ENCODE peak calls at places on chromosomes 6 and 20, in five cellular contexts. T is SK-N-SH; W is upper lobe of left lung; S is CD8-positive, alpha-beta T cell; Y is heart right ventricle. H is an unnamed sample.

GRCh38 chr20:60354181-60354580 is 396.0 kb downstream of the CDH26 start:
- DNase-seq in T (no peak), W (no peak), S (no peak), Y (no peak), H (no peak)

GRCh38 chr6:3366596-3367413 is 90.0 kb downstream of the SLC22A23 start:
- DNase-seq in T (no peak), W (no peak), S (no peak), Y (no peak), H (no peak)

GRCh38 chr20:50321797-50322480 is 131.3 kb downstream of the CEBPB start:
- DNase-seq in T (peak), W (peak), S (no peak), Y (no peak), H (no peak)

GRCh38 chr6:22754111-22754510 is 184.7 kb downstream of the HDGFL1 start:
- DNase-seq in T (no peak), W (no peak), S (no peak), Y (no peak), H (peak)

GRCh38 chr6:132391391-132392291 is 9.6 kb downstream of the MOXD1 start:
- DNase-seq in T (no peak), W (peak), S (no peak), Y (peak), H (peak)

GRCh38 chr20:24977797-24978196 is 14.8 kb downstream of the APMAP start:
- DNase-seq in T (no peak), W (peak), S (no peak), Y (no peak), H (no peak)

GRCh38 chr6:145749632-145750031 is 14.3 kb upstream of the EPM2A start:
- DNase-seq in T (no peak), W (no peak), S (no peak), Y (no peak), H (peak)

GRCh38 chr6:146770965-146771735 is 172.4 kb downstream of the ADGB start:
- DNase-seq in T (no peak), W (peak), S (peak), Y (peak), H (no peak)

GRCh38 chr20:34242879-34243278 is 1.7 kb downstream of the ASIP start:
- DNase-seq in T (no peak), W (no peak), S (no peak), Y (no peak), H (no peak)

GRCh38 chr6:3841066-3841454 is 8.1 kb upstream of the FAM50B start:
- DNase-seq in T (no peak), W (no peak), S (no peak), Y (no peak), H (no peak)

GRCh38 chr6:168624948-168625347 is 184.0 kb downstream of the SMOC2 start:
- DNase-seq in T (no peak), W (no peak), S (no peak), Y (no peak), H (no peak)

GRCh38 chr6:87944541-87944954 is 103.1 kb upstream of the SPACA1 start:
- DNase-seq in T (peak), W (peak), S (no peak), Y (peak), H (peak)

GRCh38 chr6:135555550-135555949 is 58.0 kb upstream of the AHI1 start:
- DNase-seq in T (no peak), W (no peak), S (no peak), Y (no peak), H (no peak)

GRCh38 chr6:16154904-16155303 is 26.0 kb downstream of the MYLIP start:
- DNase-seq in T (no peak), W (no peak), S (no peak), Y (peak), H (peak)

GRCh38 chr6:141398954-141399353 is 733.8 kb upstream of the GJE1 start:
- DNase-seq in T (no peak), W (no peak), S (no peak), Y (no peak), H (peak)

GRCh38 chr20:10705801-10706459 is 32.1 kb upstream of the JAG1 start:
- DNase-seq in T (no peak), W (no peak), S (no peak), Y (no peak), H (no peak)

GRCh38 chr6:42017021-42017643 is 33.2 kb upstream of the TAF8 start:
- DNase-seq in T (peak), W (no peak), S (peak), Y (no peak), H (peak)

GRCh38 chr20:14406495-14406894 is 69.1 kb upstream of the FLRT3 start:
- DNase-seq in T (no peak), W (no peak), S (no peak), Y (no peak), H (peak)

GRCh38 chr6:45504947-45505346 is 127.2 kb upstream of the SUPT3H start:
- DNase-seq in T (no peak), W (peak), S (no peak), Y (no peak), H (peak)

GRCh38 chr6:6825986-6826901 is 237.7 kb downstream of the LY86 start:
- DNase-seq in T (peak), W (peak), S (no peak), Y (peak), H (no peak)

GRCh38 chr6:75802366-75802765 is 53.3 kb downstream of the MYO6 start:
- DNase-seq in T (no peak), W (peak), S (no peak), Y (no peak), H (no peak)

GRCh38 chr20:6898928-6899327 is 131.4 kb downstream of the BMP2 start:
- DNase-seq in T (no peak), W (no peak), S (no peak), Y (no peak), H (no peak)

GRCh38 chr20:2767768-2768631 is 32.4 kb downstream of the CPXM1 start:
- DNase-seq in T (peak), W (peak), S (no peak), Y (peak), H (peak)

GRCh38 chr6:4913705-4914411 is 90.0 kb downstream of the RPP40 start:
- DNase-seq in T (no peak), W (no peak), S (no peak), Y (no peak), H (no peak)

GRCh38 chr6:10410214-10410873 is 4.5 kb downstream of the TFAP2A start:
- DNase-seq in T (no peak), W (no peak), S (no peak), Y (no peak), H (no peak)

GRCh38 chr20:48818481-48818987 is 9.3 kb downstream of the PREX1 start:
- DNase-seq in T (no peak), W (no peak), S (peak), Y (no peak), H (no peak)

GRCh38 chr20:53510266-53510665 is 83.4 kb downstream of the ZNF217 start:
- DNase-seq in T (no peak), W (no peak), S (no peak), Y (no peak), H (no peak)

DNA sequence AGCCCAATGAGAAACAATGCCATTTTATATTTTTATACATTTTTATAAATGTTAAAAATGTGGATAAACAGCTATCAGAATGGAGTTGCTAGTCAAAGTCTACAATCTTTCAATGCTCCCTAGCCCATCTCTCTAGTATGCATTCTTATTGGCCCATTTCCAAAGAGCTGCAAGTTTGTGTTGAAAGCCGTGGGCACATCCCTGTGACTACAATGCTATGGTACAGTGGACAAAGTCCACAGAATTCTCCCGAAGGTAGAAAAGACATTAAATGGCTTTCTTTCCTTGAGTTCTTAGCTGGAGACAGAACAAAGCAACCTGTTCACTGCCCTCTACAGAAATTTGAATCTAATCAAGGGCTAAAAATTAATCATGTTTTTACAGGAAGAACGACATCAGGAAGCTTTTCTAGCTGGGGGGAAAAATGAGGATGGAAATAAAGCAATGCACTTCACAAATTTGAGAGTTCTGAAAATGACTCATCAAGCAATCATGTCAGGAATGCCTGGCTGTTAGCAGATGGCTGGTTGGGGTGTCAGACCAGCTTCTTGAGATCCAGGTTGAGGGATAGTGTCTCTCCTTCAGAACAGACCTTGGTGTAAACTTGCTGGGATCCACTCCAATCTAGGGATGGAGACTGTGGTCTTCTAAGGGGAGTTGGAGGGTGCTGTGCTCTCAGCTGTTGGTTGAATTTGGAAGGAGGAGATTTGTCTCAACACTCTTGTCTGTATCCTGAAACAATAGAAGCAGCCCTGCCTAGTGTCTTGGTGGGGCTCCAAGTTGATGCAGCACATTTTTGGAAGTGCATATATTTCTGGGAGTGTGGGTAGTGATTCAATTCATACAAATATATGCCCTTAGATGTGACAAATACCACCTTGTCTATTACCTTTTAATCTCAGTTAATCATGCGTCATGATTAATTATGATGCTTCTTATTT is 143.4 kb upstream of the PHACTR1 start:
- DNase-seq in T (no peak), W (no peak), S (no peak), Y (no peak), H (peak)
- H3K4me3 ChIP-seq in T (no peak), W (no peak), S (no peak), Y (no peak), H (no peak)

GRCh38 chr20:18197382-18198070 is 59.9 kb downstream of the KAT14 start:
- DNase-seq in T (no peak), W (no peak), S (no peak), Y (no peak), H (no peak)
- TF ChIP-seq CTCF in T (no peak), W (no peak), S (no peak), Y (no peak), H (no peak)

GRCh38 chr6:137647762-137648412 is 153.7 kb upstream of the OLIG3 start:
- DNase-seq in T (no peak), W (no peak), S (no peak), Y (no peak), H (peak)
- H3K4me3 ChIP-seq in T (no peak), W (no peak), S (no peak), Y (no peak), H (no peak)

GRCh38 chr20:52313335-52313963 is 121.9 kb upstream of the ZFP64 start:
- DNase-seq in T (peak), W (no peak), S (no peak), Y (no peak), H (peak)
- TF ChIP-seq CTCF in T (peak), W (no peak), S (no peak), Y (peak), H (peak)

H was measured in foreskin fibroblast.